ENCODE peak calls at places on chromosomes 3 and 15, in seven cellular contexts. O is CD4-positive, alpha-beta T cell; L is left lung; R is brain microvascular endothelial cell; I is fibroblast of mammary gland; T is body of pancreas; E is nephron progenitor cell. Z is an unnamed sample.

GRCh38 chr3:131047582-131047981 is 20.9 kb downstream of the NEK11 start:
- DNase-seq in R (no peak), I (no peak), O (no peak), E (no peak), L (no peak), T (no peak), Z (no peak)

GRCh38 chr3:80331768-80332167 is 564.0 kb upstream of the ROBO1 start:
- DNase-seq in I (no peak), R (no peak), T (no peak), E (no peak), L (no peak), O (no peak), Z (no peak)

GRCh38 chr3:122857019-122857418 is 62.1 kb downstream of the SLC49A4 start:
- DNase-seq in E (no peak), O (no peak), R (no peak), T (no peak), I (peak), L (no peak), Z (no peak)

GRCh38 chr3:55616803-55617202 is 129.7 kb upstream of the WNT5A start:
- DNase-seq in T (no peak), R (no peak), I (no peak), O (no peak), L (no peak), E (no peak), Z (no peak)

GRCh38 chr15:63977102-63977501 is 69.2 kb downstream of the DAPK2 start:
- DNase-seq in R (no peak), E (no peak), O (no peak), T (no peak), L (no peak), I (no peak), Z (no peak)

GRCh38 chr3:132004571-132004970 is 30.2 kb downstream of the CPNE4 start:
- DNase-seq in T (no peak), R (peak), L (no peak), O (no peak), E (no peak), I (peak), Z (no peak)

GRCh38 chr3:185631108-185631507 is 45.0 kb downstream of the SENP2 start:
- DNase-seq in T (no peak), O (no peak), E (no peak), L (no peak), R (no peak), I (peak), Z (no peak)

GRCh38 chr15:83204697-83205096 is 2.9 kb downstream of the HDGFL3 start:
- DNase-seq in R (no peak), E (no peak), I (no peak), L (no peak), O (no peak), T (no peak), Z (no peak)

GRCh38 chr3:158722108-158722507 is 10.1 kb downstream of the RARRES1 start:
- DNase-seq in E (no peak), I (no peak), L (no peak), R (no peak), T (no peak), O (no peak), Z (no peak)

GRCh38 chr3:133547432-133548041 is 25.9 kb upstream of the CDV3 start:
- DNase-seq in R (no peak), I (no peak), O (no peak), L (no peak), T (peak), E (no peak), Z (peak)

GRCh38 chr3:161295325-161295724 is 74.2 kb downstream of the NMD3 start:
- DNase-seq in R (no peak), O (no peak), E (no peak), I (peak), L (no peak), T (no peak), Z (no peak)

GRCh38 chr15:41655716-41656115 is 4.5 kb upstream of the MGA start:
- DNase-seq in O (no peak), T (no peak), R (peak), I (peak), L (no peak), E (no peak), Z (no peak)

GRCh38 chr15:57323806-57324589 is 52.3 kb upstream of the CGNL1 start:
- DNase-seq in R (peak), O (no peak), L (peak), T (no peak), E (no peak), I (peak), Z (peak)

GRCh38 chr3:149969945-149970715 is 565 bp downstream of the PFN2 start:
- DNase-seq in R (peak), E (peak), O (peak), L (peak), T (peak), I (peak), Z (peak)

GRCh38 chr3:59692117-59692516 is 642.3 kb upstream of the CFAP20DC start:
- DNase-seq in I (no peak), R (no peak), T (no peak), E (no peak), L (no peak), O (no peak), Z (no peak)

GRCh38 chr15:92091155-92091734 is 237.7 kb downstream of the SLCO3A1 start:
- DNase-seq in R (peak), T (peak), L (peak), O (no peak), E (peak), I (peak), Z (peak)

GRCh38 chr3:127036209-127037020 is 53.5 kb downstream of the PLXNA1 start:
- DNase-seq in R (no peak), E (no peak), I (peak), L (peak), O (no peak), T (no peak), Z (no peak)

DNA sequence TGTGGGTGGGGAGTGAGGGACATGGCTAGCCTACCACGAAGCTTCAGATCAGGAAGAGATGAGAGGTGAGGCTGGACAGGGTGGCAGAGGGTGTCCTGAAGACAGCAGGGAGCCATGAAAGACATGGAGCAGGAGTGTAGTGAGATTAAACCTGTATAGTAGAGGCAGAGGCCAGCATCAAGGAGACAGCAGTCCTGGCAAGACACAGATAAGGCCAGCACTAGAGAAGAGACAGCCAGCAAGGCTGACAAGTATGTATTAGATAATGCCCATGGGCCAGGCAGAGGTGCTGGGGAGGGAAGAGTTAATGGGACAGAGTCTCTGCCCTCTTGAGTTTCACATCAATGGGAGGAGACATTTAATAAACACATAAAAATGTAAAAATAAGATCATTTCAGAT is 3.7 kb upstream of the GP9 start:
- DNase-seq in L (no peak), R (no peak), O (no peak), T (no peak), E (no peak), I (no peak), Z (no peak)
- TF ChIP-seq CTCF in L (no peak), R (no peak), O (no peak), T (no peak), E (no peak), I (no peak), Z (no peak)

DNA sequence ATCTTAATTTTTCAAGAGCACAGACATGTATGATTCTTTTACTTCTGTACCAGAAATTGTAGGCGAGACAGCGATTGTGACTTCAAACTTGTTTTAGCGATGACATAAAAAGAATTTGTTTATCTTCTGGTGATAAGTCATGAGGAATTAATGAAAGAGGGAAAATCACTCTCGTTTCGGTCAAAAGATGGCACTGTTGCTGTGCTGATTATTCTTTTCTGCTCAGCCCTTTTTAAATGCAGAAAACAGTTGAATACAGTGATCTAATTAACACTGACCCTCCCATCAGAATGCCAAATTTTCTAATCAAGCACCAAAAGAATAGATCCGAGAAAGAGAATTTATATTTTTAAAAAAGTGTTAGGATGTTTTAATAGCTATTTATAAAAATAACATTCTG is 52.6 kb downstream of the NSUN3 start:
- DNase-seq in I (peak), L (no peak), R (peak), T (no peak), O (no peak), E (no peak), Z (no peak)
- TF ChIP-seq CTCF in I (peak), L (no peak), R (peak), T (peak), O (no peak), E (no peak), Z (no peak)

GRCh38 chr3:112086857-112087524 is 802 bp downstream of the C3orf52 start:
- DNase-seq in I (peak), O (no peak), L (no peak), T (no peak), E (peak), R (no peak), Z (no peak)

GRCh38 chr3:112088944-112089343 is 2.8 kb downstream of the C3orf52 start:
- DNase-seq in E (no peak), O (no peak), R (no peak), I (no peak), T (no peak), L (no peak), Z (no peak)

GRCh38 chr3:112084980-112085697 is 1.1 kb upstream of the C3orf52 start:
- DNase-seq in O (no peak), E (no peak), L (no peak), I (no peak), T (no peak), R (no peak), Z (no peak)

GRCh38 chr3:112087746-112088145 is 1.6 kb downstream of the C3orf52 start:
- DNase-seq in E (no peak), L (no peak), T (peak), O (no peak), I (no peak), R (no peak), Z (no peak)

DNA sequence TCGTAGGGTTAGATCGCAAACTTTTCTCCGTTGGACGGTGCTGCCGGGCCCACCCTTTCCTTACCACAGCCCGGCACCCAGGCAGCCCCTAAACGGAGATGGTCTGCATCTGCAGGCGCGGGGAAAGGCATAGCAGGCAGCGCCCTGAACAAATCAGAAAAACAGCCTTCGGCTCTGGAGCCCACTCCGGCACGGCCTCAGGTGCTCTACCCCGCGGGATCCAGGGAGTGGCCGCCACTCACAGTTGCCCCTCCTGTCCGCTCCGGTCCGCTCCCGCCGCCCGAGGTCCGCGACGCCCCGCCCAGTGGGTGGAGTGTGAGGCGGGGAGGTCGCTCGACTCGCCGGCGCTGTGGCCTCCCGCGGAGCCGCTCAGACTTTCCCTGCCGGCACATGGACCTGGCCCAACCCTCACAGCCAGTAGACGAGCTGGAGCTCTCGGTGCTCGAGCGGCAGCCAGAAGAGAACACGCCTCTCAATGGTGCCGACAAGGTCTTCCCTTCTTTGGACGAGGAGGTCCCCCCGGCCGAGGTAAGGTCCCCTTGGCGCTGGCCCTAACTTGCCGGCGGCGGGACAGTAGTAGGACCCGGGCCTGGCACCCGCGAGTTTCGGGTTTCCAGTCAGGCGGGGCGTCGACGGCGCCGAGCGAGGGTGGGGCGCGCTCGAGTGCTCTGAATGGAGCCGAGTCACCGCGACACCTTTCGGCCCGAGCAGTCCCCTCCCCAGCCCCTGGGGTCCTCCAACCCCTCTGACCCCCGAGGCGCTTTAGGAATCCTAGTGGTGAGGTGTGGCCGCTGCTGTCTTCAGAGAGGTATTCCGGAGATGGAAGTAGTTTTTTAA is at the start of gene C3orf52:
- DNase-seq in T (peak), R (peak), O (peak), I (peak), E (peak), L (peak), Z (peak)
- TF ChIP-seq CTCF in T (no peak), R (peak), O (no peak), I (no peak), E (peak), L (no peak), Z (peak)

GRCh38 chr3:63231556-63231955 is 46.6 kb upstream of the SYNPR start:
- DNase-seq in O (no peak), R (no peak), L (no peak), E (no peak), T (no peak), I (no peak), Z (no peak)

GRCh38 chr3:63232764-63233396 is 45.2 kb upstream of the SYNPR start:
- DNase-seq in R (no peak), I (peak), E (no peak), O (no peak), T (no peak), L (no peak), Z (no peak)

GRCh38 chr3:63230146-63230545 is 48.0 kb upstream of the SYNPR start:
- DNase-seq in R (no peak), E (no peak), I (no peak), T (no peak), O (no peak), L (no peak), Z (no peak)

GRCh38 chr3:63228087-63228486 is 50.0 kb upstream of the SYNPR start:
- DNase-seq in I (no peak), R (no peak), T (no peak), E (no peak), L (no peak), O (no peak), Z (no peak)

GRCh38 chr3:63228677-63229076 is 49.4 kb upstream of the SYNPR start:
- DNase-seq in O (no peak), L (no peak), T (peak), E (peak), R (peak), I (peak), Z (no peak)
- TF ChIP-seq CTCF in O (no peak), L (peak), T (peak), E (peak), R (peak), I (peak), Z (peak)

DNA sequence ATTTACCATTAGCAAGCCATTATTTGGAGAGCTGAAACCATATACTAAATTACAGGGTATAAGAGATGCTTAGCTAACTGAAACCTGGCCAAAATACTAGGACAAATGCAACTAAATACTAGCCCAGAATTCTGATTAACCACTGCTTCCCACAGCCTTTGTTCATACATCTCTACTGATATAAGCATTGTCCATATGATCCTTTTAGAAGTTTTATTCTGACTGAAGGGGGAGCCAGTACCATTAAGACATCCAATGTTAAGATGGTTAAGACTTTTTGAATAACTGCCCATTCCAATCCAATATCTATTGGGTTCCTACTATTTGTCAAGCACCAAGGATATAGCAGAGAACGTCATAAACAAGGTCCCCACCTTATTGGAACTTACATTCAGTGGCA is 421.3 kb downstream of the FOXP1 start:
- DNase-seq in O (no peak), T (no peak), I (no peak), E (no peak), L (no peak), R (no peak), Z (no peak)
- TF ChIP-seq CTCF in O (no peak), T (no peak), I (no peak), E (no peak), L (no peak), R (no peak), Z (no peak)

GRCh38 chr15:37823601-37824275 is 110.7 kb upstream of the TMCO5A start:
- DNase-seq in O (no peak), I (no peak), T (no peak), E (no peak), L (no peak), R (no peak), Z (no peak)
- TF ChIP-seq CTCF in O (no peak), I (no peak), T (no peak), E (no peak), L (no peak), R (no peak), Z (no peak)